ENCODE peak calls at places on chromosomes 4 and X, in seven cellular contexts. S, M, N, X, U, D and T are unnamed samples.

GRCh38 chr4:51851090-51851936 is 8.4 kb downstream of the DCUN1D4 start:
- DNase-seq in S (no peak), D (no peak), M (peak), N (no peak), X (no peak), U (no peak), T (no peak)

GRCh38 chr4:183391204-183391603 is 53.2 kb upstream of the CDKN2AIP start:
- DNase-seq in N (no peak), S (no peak), D (no peak), X (no peak), U (no peak), M (no peak), T (no peak)

GRCh38 chrX:9646471-9647038 is 119.1 kb downstream of the GPR143 start:
- DNase-seq in S (peak), U (peak), N (no peak), D (no peak), X (no peak), M (no peak), T (no peak)

GRCh38 chr4:7970031-7970946 is 30.6 kb upstream of the AFAP1 start:
- DNase-seq in X (no peak), N (peak), S (peak), U (peak), M (no peak), D (peak), T (no peak)

GRCh38 chrX:36609653-36610585 is 398.2 kb upstream of the FAM47C start:
- DNase-seq in D (no peak), X (no peak), M (no peak), U (no peak), N (peak), S (peak), T (no peak)

GRCh38 chr4:1245481-1246051 is 3.4 kb downstream of the CTBP1 start:
- DNase-seq in N (no peak), S (no peak), U (no peak), D (no peak), M (peak), X (no peak), T (no peak)

GRCh38 chr4:13944095-13944501 is 316.6 kb upstream of the BOD1L1 start:
- DNase-seq in D (no peak), X (no peak), S (no peak), N (no peak), U (no peak), M (no peak), T (no peak)

GRCh38 chr4:8705161-8706145 is 112.9 kb downstream of the CPZ start:
- DNase-seq in M (peak), U (no peak), S (no peak), X (no peak), D (no peak), N (no peak), T (no peak)

GRCh38 chrX:39759526-39760224 is 338.1 kb downstream of the BCOR start:
- DNase-seq in M (no peak), U (peak), D (no peak), N (no peak), X (no peak), S (peak), T (peak)

GRCh38 chrX:130531066-130531465 is 129.3 kb downstream of the RBMX2 start:
- DNase-seq in D (no peak), N (no peak), U (no peak), M (no peak), X (no peak), S (no peak), T (no peak)

GRCh38 chr4:8368061-8368481 is 72.5 kb downstream of the ACOX3 start:
- DNase-seq in U (no peak), S (no peak), N (no peak), D (no peak), X (no peak), M (no peak), T (no peak)

GRCh38 chr4:139599594-139600374 is 43.8 kb upstream of the SETD7 start:
- DNase-seq in S (peak), D (no peak), X (no peak), N (peak), U (no peak), M (no peak), T (no peak)

GRCh38 chr4:155787113-155787710 is 28.4 kb downstream of the GUCY1B1 start:
- DNase-seq in X (peak), S (peak), N (no peak), U (peak), M (peak), D (peak), T (peak)

GRCh38 chr4:81314897-81315470 is 100.0 kb upstream of the PRKG2 start:
- DNase-seq in S (peak), U (peak), X (no peak), D (no peak), M (no peak), N (no peak), T (no peak)

GRCh38 chr4:153486281-153487151 is 20.4 kb downstream of the TMEM131L start:
- DNase-seq in D (no peak), U (peak), N (peak), M (no peak), X (no peak), S (peak), T (peak)

GRCh38 chrX:21734175-21734574 is 23.7 kb downstream of the SMPX start:
- DNase-seq in D (no peak), U (no peak), M (no peak), S (no peak), X (no peak), N (peak), T (no peak)

GRCh38 chr4:185282968-185283367 is 73.6 kb downstream of the SNX25 start:
- DNase-seq in N (peak), S (no peak), D (no peak), X (no peak), U (peak), M (no peak), T (no peak)

GRCh38 chr4:165761968-165762367 is 111.1 kb upstream of the TLL1 start:
- DNase-seq in M (no peak), N (no peak), D (no peak), U (no peak), X (no peak), S (no peak), T (no peak)

GRCh38 chrX:124260845-124261244 is 71.6 kb upstream of the TEX13D start:
- DNase-seq in M (no peak), S (no peak), D (no peak), U (no peak), X (no peak), N (no peak), T (no peak)

GRCh38 chrX:154695913-154696312 is 42.5 kb upstream of the CTAG2 start:
- DNase-seq in N (no peak), U (peak), S (peak), X (no peak), M (no peak), D (no peak), T (no peak)

GRCh38 chr4:80202784-80203553 is 5.7 kb downstream of the PRDM8 start:
- DNase-seq in U (peak), D (peak), N (no peak), X (peak), S (peak), M (no peak), T (no peak)

GRCh38 chr4:41212221-41213203 is 1.8 kb downstream of the APBB2 start:
- DNase-seq in X (no peak), S (peak), U (peak), D (no peak), M (peak), N (peak), T (no peak)
- H3K4me3 ChIP-seq in X (no peak), S (peak), U (peak), D (no peak), M (peak), N (peak), T (peak)

GRCh38 chrX:153336128-153336894 is 2.4 kb downstream of the ZNF275 start:
- DNase-seq in U (no peak), D (no peak), N (no peak), X (peak), S (no peak), M (no peak), T (no peak)

GRCh38 chrX:153334654-153335295 is 822 bp downstream of the ZNF275 start:
- DNase-seq in M (no peak), S (no peak), N (no peak), D (no peak), U (no peak), X (no peak), T (no peak)

GRCh38 chrX:153333821-153334653 is at the start of gene ZNF275:
- DNase-seq in X (peak), M (peak), S (peak), N (peak), D (peak), U (peak), T (peak)

GRCh38 chrX:153336988-153337387 is 3.0 kb downstream of the ZNF275 start:
- DNase-seq in N (no peak), M (no peak), D (no peak), U (no peak), S (no peak), X (no peak), T (no peak)

GRCh38 chrX:153333271-153333670 is 682 bp upstream of the ZNF275 start:
- DNase-seq in X (no peak), N (no peak), U (peak), M (no peak), D (no peak), S (peak), T (no peak)
- H3K4me3 ChIP-seq in X (peak), N (peak), U (peak), M (peak), D (no peak), S (peak), T (peak)

GRCh38 chrX:14029039-14029424 is 660 bp downstream of the GEMIN8 start:
- DNase-seq in D (no peak), S (no peak), X (peak), U (no peak), M (peak), N (no peak), T (no peak)

GRCh38 chrX:14027511-14028019 is 2.1 kb downstream of the GEMIN8 start:
- DNase-seq in D (no peak), S (peak), U (peak), X (no peak), N (peak), M (no peak), T (peak)

GRCh38 chrX:14027031-14027430 is 2.7 kb downstream of the GEMIN8 start:
- DNase-seq in U (peak), S (peak), M (peak), N (no peak), D (peak), X (no peak), T (no peak)

GRCh38 chrX:14029425-14030247 is at the start of gene GEMIN8:
- DNase-seq in S (peak), N (peak), X (peak), U (peak), M (peak), D (peak), T (peak)

DNA sequence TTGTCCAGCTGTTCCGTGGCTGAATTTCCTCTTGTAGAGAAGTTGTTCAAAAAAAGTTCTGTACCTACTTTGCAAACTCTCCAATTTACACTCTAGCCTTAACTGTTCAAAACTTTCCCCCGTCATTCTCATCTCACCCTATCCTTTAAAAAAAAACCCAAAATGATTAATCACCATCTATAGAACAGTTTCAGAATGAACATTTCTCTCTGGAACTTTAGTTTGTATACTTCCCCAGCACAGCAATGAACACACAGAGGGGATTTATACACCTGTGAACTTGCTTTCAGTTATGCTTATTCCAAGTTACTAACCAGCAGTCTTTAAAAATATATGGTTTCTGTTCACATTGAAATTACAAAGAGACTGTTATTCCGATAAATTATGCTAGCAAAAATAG is 1.2 kb downstream of the GEMIN8 start:
- DNase-seq in N (no peak), M (no peak), X (peak), U (no peak), D (no peak), S (no peak), T (no peak)
- H3K4me3 ChIP-seq in N (peak), M (peak), X (peak), U (peak), D (no peak), S (peak), T (peak)

DNA sequence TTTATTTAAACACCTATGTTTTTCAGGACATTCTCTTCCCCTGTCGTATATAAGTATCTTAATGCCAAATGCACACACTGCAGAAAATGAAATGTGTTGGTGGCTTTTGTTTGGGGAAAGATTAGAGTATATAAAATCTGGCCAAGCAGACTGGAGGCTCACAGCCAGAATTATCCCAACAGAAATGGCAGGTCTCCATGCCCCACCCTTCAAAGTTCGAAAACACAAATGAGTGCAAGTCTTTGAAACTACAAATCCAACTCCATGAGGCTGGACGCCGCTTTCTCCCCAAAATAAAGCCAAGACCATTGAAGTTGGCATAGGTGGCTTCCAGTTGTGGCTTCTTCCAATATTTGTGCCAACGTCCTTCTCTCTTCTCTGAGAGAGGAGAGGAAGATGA is 72.0 kb downstream of the APBB2 start:
- DNase-seq in D (no peak), M (no peak), U (peak), S (no peak), X (no peak), N (no peak), T (no peak)
- H3K4me3 ChIP-seq in D (no peak), M (no peak), U (no peak), S (no peak), X (no peak), N (no peak), T (no peak)